ENCODE peak calls at places on chromosome 21, in five cellular contexts. I is adrenal gland, O is body of pancreas, T is upper lobe of left lung, H is transverse colon. A is an unnamed sample.

GRCh38 chr21:45575304-45575992 is 33.2 kb upstream of the SLC19A1 start:
- DNase-seq in I (no peak), O (no peak), T (peak), H (no peak), A (no peak)

GRCh38 chr21:45386728-45387371 is 18.1 kb upstream of the COL18A1 start:
- DNase-seq in I (peak), O (peak), T (no peak), H (no peak), A (peak)

GRCh38 chr21:44984792-44985440 is 45.1 kb downstream of the SLX9 start:
- DNase-seq in I (peak), O (no peak), T (peak), H (no peak), A (no peak)

GRCh38 chr21:45301521-45302081 is 13.9 kb upstream of the POFUT2 start:
- DNase-seq in I (no peak), O (no peak), T (peak), H (no peak), A (no peak)

GRCh38 chr21:44822484-44823178 is 4.8 kb upstream of the SUMO3 start:
- DNase-seq in I (no peak), O (no peak), T (no peak), H (no peak), A (no peak)

GRCh38 chr21:19900149-19900548 is 1098.1 kb upstream of the NCAM2 start:
- DNase-seq in I (no peak), O (no peak), T (peak), H (no peak), A (no peak)

GRCh38 chr21:34941162-34941561 is 107.9 kb downstream of the RUNX1 start:
- DNase-seq in I (no peak), O (no peak), T (no peak), H (no peak), A (no peak)

GRCh38 chr21:20721151-20721550 is 277.1 kb upstream of the NCAM2 start:
- DNase-seq in I (no peak), O (no peak), T (no peak), H (no peak), A (no peak)

GRCh38 chr21:31260790-31261189 is 83.3 kb downstream of the TIAM1 start:
- DNase-seq in I (no peak), O (no peak), T (no peak), H (no peak), A (no peak)

GRCh38 chr21:15775981-15776380 is 46.2 kb downstream of the USP25 start:
- DNase-seq in I (no peak), O (no peak), T (no peak), H (no peak), A (peak)

GRCh38 chr21:34845521-34846213 is 176.9 kb downstream of the CLIC6 start:
- DNase-seq in I (no peak), O (no peak), T (no peak), H (peak), A (peak)

GRCh38 chr21:45381865-45382697 is 22.9 kb upstream of the COL18A1 start:
- DNase-seq in I (no peak), O (no peak), T (peak), H (no peak), A (no peak)

GRCh38 chr21:15679630-15680029 is 50.2 kb upstream of the USP25 start:
- DNase-seq in I (no peak), O (no peak), T (no peak), H (no peak), A (no peak)

GRCh38 chr21:34965200-34966174 is 83.6 kb downstream of the RUNX1 start:
- DNase-seq in I (no peak), O (no peak), T (no peak), H (no peak), A (peak)

GRCh38 chr21:45320261-45320990 is 32.7 kb upstream of the POFUT2 start:
- DNase-seq in I (peak), O (peak), T (peak), H (no peak), A (peak)

GRCh38 chr21:37878946-37879660 is 37.2 kb downstream of the KCNJ6 start:
- DNase-seq in I (no peak), O (no peak), T (no peak), H (no peak), A (peak)

GRCh38 chr21:15732290-15732995 is 2.7 kb downstream of the USP25 start:
- DNase-seq in I (no peak), O (no peak), T (no peak), H (no peak), A (peak)

GRCh38 chr21:45353200-45353599 is 51.8 kb upstream of the COL18A1 start:
- DNase-seq in I (no peak), O (no peak), T (no peak), H (no peak), A (no peak)

GRCh38 chr21:34962586-34963222 is 86.4 kb downstream of the RUNX1 start:
- DNase-seq in I (no peak), O (no peak), T (no peak), H (no peak), A (no peak)

GRCh38 chr21:45125347-45125746 is 51.0 kb downstream of the ADARB1 start:
- DNase-seq in I (no peak), O (no peak), T (no peak), H (no peak), A (no peak)

GRCh38 chr21:45027241-45028196 is 46.9 kb upstream of the ADARB1 start:
- DNase-seq in I (no peak), O (no peak), T (no peak), H (no peak), A (no peak)

GRCh38 chr21:31222142-31222541 is 121.9 kb downstream of the TIAM1 start:
- DNase-seq in I (no peak), O (no peak), T (no peak), H (no peak), A (no peak)

GRCh38 chr21:44958471-44959191 is 18.8 kb downstream of the SLX9 start:
- DNase-seq in I (peak), O (peak), T (peak), H (peak), A (peak)

GRCh38 chr21:45822002-45822397 is 159.6 kb upstream of the COL6A1 start:
- DNase-seq in I (no peak), O (no peak), T (no peak), H (no peak), A (no peak)

GRCh38 chr21:27734146-27734545 is 767.3 kb upstream of the ADAMTS5 start:
- DNase-seq in I (no peak), O (no peak), T (no peak), H (no peak), A (no peak)

GRCh38 chr21:34545079-34545884 is 33.3 kb upstream of the KCNE1 start:
- DNase-seq in I (no peak), O (peak), T (no peak), H (peak), A (peak)

DNA sequence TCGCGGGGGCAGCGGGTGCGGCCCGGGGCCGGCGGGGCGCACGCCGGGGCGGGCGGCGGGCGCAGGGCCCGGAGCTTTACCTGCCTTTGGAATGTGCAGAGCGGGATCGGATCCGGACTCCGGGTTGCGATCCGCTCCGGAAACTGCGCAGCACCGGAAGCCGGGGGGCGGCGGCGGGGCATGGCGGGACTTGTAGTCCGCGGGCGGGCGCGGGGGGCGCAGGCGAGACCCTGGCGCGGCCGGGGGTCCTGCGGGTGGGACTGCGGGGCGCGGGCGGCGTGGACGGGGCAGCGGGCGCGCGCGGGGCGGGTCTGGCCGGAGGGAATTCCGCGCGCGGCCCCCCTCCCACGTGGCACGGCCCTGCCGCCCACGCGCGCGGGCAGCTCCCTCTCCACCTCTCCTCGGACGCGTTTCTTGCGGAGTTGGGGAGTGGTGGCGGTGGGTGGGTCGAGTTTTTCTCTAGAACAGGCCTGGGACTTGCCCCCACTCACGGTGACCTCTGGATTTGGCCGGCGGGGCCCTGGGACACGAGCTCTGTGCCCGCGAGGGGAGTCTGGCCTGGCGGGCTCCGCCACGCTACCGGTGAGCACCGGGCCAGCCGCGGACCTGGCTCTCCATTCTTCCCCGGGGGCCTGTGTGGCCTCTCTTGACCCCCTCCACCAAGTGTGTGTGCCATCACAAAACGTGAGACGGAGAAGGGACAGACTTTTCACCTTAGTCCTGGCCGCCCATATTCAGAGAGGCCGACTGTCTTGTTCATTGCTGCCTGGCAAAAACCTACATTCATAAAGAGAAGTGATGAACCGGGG is at the start of gene PRDM15:
- DNase-seq in I (peak), O (peak), T (peak), H (peak), A (peak)
- TF ChIP-seq POLR2A in I (no peak), O (no peak), T (no peak), H (no peak), A (peak)

DNA sequence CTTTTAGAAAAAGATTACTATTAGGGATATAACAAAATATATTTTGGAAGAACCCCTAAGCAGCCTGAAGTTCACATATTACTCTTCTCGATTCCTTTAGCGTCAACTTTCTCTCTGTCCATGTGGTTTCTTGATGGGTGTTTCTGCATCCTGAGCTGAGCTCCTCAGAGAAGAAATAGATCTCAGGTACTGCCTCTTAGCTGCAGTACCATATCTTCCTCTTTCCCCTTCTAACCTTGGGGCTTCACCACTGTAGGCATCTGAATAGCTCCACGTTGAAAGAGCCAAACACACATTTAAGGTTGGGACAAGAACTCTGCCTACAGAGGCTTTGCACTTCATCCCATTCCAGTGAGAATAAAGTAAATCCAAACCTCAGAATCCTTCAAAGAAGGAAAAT is 59.2 kb downstream of the SAMSN1 start:
- DNase-seq in I (no peak), O (no peak), T (no peak), H (no peak), A (no peak)
- TF ChIP-seq POLR2A in I (no peak), O (no peak), T (no peak), H (no peak), A (no peak)

DNA sequence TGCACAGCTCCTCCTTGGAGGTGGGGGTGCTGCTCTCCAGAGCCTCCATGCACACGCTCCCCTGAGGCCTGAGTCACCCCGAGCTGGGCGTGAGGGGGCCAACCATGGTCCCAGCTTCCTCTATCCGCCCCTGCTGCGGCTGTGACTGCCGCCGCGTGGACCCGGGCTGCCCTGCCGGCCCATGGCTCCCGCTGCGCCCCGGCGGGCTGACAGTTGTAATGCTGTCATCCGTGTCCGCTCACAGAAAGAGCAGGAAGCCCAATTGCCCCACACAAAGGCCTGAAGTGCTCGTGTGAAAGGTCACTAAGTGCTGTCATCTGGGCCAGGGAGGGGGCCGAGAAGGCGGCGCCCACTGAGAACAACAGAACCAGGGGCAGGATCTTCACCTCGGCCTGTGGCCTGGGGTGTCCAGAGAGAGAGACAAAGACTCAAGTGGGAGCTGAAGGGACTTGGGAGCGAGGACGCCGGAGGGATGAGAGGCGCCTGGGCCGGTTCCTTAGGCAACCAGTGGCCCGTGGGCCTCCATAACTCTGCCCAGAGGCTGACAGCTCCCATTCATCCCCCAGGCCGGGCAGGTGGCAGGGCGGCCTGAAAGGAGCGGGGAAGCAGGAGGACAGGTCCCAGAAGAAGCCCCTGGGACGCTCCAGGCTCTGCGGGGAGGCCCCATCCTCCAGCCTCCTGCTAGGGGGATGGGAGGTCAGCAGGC is 31.5 kb downstream of the OLIG1 start:
- DNase-seq in I (no peak), O (no peak), T (peak), H (no peak), A (no peak)
- TF ChIP-seq POLR2A in I (no peak), O (no peak), T (no peak), H (no peak), A (no peak)

DNA sequence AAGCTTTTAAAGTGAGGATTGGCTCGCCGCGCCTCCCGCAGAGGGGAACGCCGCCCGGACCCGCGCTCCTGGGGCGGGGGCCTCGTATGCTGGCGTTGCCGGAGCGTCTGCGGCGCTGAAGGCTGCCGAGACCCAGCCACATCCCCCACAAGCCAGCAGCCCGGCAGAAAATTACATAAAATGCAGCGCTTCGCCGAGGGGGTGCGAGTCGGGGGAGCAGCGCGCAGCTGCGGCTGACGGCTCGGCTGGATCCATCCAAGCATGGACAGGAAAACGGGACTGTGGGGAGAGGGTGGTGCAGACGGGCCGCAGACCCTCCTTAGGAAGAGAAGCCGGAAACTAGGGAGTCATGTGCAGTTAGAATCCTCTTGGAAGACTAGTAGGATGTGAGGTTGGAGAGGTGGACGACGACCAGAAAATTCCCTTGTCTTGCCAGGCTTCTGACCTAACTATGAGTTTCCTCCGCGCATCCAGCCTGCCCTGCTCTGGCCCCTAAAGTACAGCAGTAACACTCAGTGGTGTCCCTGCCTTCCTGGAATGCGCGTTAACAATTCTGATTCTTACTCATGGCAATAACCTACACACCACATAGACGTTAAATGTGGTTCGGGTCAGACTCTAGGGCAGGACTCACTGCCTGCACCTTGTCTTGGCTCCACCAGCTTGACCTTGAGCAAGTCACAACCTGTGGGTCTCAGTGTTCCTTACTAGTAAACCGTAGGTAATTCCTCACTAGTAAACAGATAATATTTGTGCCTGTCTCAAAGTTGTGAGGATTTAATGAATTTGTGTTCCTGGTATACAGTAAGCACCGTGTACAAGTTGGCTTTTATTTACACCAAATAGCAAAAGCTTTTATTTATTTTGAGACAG is 959 bp upstream of the BRWD1 start:
- DNase-seq in I (peak), O (peak), T (no peak), H (peak), A (peak)
- TF ChIP-seq POLR2A in I (no peak), O (no peak), T (no peak), H (peak), A (peak)

GRCh38 chr21:29055080-29055479 is 18.4 kb downstream of the CCT8 start:
- DNase-seq in I (no peak), O (no peak), T (no peak), H (no peak), A (no peak)
- TF ChIP-seq POLR2A in I (no peak), O (no peak), T (no peak), H (no peak), A (no peak)

DNA sequence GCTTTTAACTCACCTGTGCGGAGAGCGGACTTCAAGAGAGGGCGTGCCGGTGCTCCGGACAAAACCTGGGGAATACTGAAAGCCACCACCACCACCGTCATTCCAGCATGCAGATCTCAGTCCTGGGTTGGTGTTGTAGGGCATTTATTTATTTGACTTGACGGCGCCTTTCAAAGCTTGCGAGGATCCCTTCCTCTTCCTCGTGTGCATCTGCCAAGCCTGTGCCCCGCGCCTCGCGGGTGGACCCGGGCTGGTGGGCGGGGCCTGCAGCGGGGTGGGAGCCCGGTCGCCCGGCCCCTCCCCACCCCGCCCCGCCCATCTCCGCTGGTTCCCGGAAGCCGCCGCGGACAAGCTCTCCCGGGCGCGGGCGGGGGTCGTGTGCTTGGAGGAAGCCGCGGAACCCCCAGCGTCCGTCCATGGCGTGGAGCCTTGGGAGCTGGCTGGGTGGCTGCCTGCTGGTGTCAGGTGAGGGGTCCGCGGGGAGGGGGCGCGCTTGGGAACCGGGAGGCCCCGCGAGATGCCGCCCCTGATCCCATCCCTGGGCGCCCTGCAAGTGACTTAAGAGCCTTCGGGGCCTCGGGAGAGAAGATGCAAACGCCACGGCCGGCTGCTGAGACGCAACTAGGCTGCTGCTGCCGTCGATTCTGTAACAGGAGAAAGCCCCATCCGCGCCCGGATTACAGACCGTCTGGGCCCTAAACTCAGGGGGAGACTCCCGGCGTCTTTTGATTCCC is at the start of gene IL10RB:
- DNase-seq in I (peak), O (peak), T (peak), H (peak), A (peak)
- TF ChIP-seq POLR2A in I (peak), O (peak), T (no peak), H (peak), A (peak)

GRCh38 chr21:43718872-43719747 is at the start of gene PDXK:
- DNase-seq in I (peak), O (peak), T (peak), H (peak), A (peak)
- TF ChIP-seq POLR2A in I (peak), O (peak), T (peak), H (peak), A (peak)

GRCh38 chr21:25584833-25585232 is 22.4 kb downstream of the MRPL39 start:
- DNase-seq in I (no peak), O (peak), T (no peak), H (no peak), A (no peak)

GRCh38 chr21:25589905-25590304 is 17.4 kb downstream of the MRPL39 start:
- DNase-seq in I (no peak), O (no peak), T (no peak), H (no peak), A (no peak)

GRCh38 chr21:25583370-25584133 is 23.7 kb downstream of the MRPL39 start:
- DNase-seq in I (no peak), O (no peak), T (no peak), H (no peak), A (no peak)

GRCh38 chr21:25582888-25583287 is 24.4 kb downstream of the MRPL39 start:
- DNase-seq in I (no peak), O (no peak), T (no peak), H (no peak), A (no peak)

GRCh38 chr21:25586242-25586805 is 21.0 kb downstream of the MRPL39 start:
- DNase-seq in I (no peak), O (no peak), T (no peak), H (no peak), A (no peak)
- TF ChIP-seq POLR2A in I (no peak), O (no peak), T (no peak), H (no peak), A (no peak)

GRCh38 chr21:36540700-36541099 is 60.8 kb upstream of the CLDN14 start:
- DNase-seq in I (no peak), O (no peak), T (no peak), H (no peak), A (no peak)

GRCh38 chr21:36541721-36542139 is 61.8 kb upstream of the CLDN14 start:
- DNase-seq in I (no peak), O (no peak), T (no peak), H (no peak), A (no peak)

GRCh38 chr21:36543924-36544323 is 64.0 kb upstream of the CLDN14 start:
- DNase-seq in I (no peak), O (no peak), T (no peak), H (no peak), A (no peak)

GRCh38 chr21:36544545-36544944 is 64.6 kb upstream of the CLDN14 start:
- DNase-seq in I (no peak), O (no peak), T (no peak), H (no peak), A (no peak)

GRCh38 chr21:36542312-36543101 is 62.6 kb upstream of the CLDN14 start:
- DNase-seq in I (no peak), O (no peak), T (peak), H (peak), A (no peak)
- TF ChIP-seq POLR2A in I (no peak), O (no peak), T (no peak), H (no peak), A (no peak)

A was measured in H54.